ENCODE peak calls at places on chromosomes 4 and X, in five cellular contexts. S is mesenchymal stem cell, W is H7, N is aorta, B is lower lobe of right lung. A is an unnamed sample.

GRCh38 chr4:185915271-185915670 is 103.3 kb upstream of the SORBS2 start:
- DNase-seq in B (no peak), S (no peak), W (no peak), N (no peak), A (no peak)

GRCh38 chr4:40462326-40462725 is 127.2 kb downstream of the CHRNA9 start:
- DNase-seq in N (no peak), W (peak; percentile 43), B (no peak), S (no peak), A (no peak)

GRCh38 chr4:20075479-20075878 is 176.2 kb upstream of the SLIT2 start:
- DNase-seq in B (no peak), N (no peak), W (no peak), S (peak; percentile 16), A (no peak)

GRCh38 chrX:9394212-9394611 is 70.6 kb upstream of the TBL1X start:
- DNase-seq in N (no peak), B (no peak), S (no peak), W (no peak), A (no peak)

GRCh38 chr4:173367946-173368345 is 2.8 kb upstream of the SAP30 start:
- DNase-seq in W (no peak), N (no peak), S (no peak), B (no peak), A (no peak)

GRCh38 chrX:49166914-49167739 is 4.6 kb downstream of the MAGIX start:
- DNase-seq in B (peak; percentile 78), N (peak; percentile 93), W (peak; percentile 50), S (peak; percentile 84), A (no peak)

GRCh38 chr4:124429746-124430250 is 282.7 kb downstream of the ANKRD50 start:
- DNase-seq in B (no peak), S (no peak), W (no peak), N (no peak), A (no peak)

GRCh38 chrX:75155454-75155829 is 641 bp downstream of the ABCB7 start:
- DNase-seq in N (no peak), S (peak; percentile 35), B (no peak), W (no peak), A (no peak)

GRCh38 chr4:112817933-112818921 is 181.3 kb downstream of the LARP7 start:
- DNase-seq in W (peak; percentile 79), N (peak; percentile 86), B (peak; percentile 54), S (peak; percentile 98), A (peak; percentile 88)

GRCh38 chrX:136121788-136122187 is 25.5 kb upstream of the FHL1 start:
- DNase-seq in W (no peak), N (no peak), S (no peak), B (no peak), A (no peak)

GRCh38 chr4:40180356-40180755 is 16.5 kb upstream of the RHOH start:
- DNase-seq in W (no peak), S (peak; percentile 87), N (no peak), B (no peak), A (peak; percentile 29)

GRCh38 chr4:169103966-169104412 is 93.9 kb upstream of the CBR4 start:
- DNase-seq in S (no peak), B (no peak), W (peak; percentile 72), N (no peak), A (no peak)

GRCh38 chr4:123600426-123600825 is 203.8 kb downstream of the SPRY1 start:
- DNase-seq in N (no peak), W (peak; percentile 8), S (no peak), B (no peak), A (no peak)

GRCh38 chr4:110275871-110276270 is 77.5 kb upstream of the ELOVL6 start:
- DNase-seq in N (no peak), S (peak; percentile 34), W (no peak), B (no peak), A (no peak)

GRCh38 chr4:76585897-76586360 is 150.9 kb downstream of the SHROOM3 start:
- DNase-seq in N (peak; percentile 80), S (peak; percentile 85), W (peak; percentile 91), B (peak; percentile 92), A (no peak)

GRCh38 chrX:43707812-43708548 is 51.9 kb downstream of the MAOA start:
- DNase-seq in S (peak; percentile 62), B (peak; percentile 53), N (no peak), W (no peak), A (no peak)

GRCh38 chrX:115679460-115679859 is 118.5 kb downstream of the PLS3 start:
- DNase-seq in S (peak; percentile 25), W (peak; percentile 76), N (no peak), B (no peak), A (no peak)

GRCh38 chr4:55635760-55636621 is at the start of gene NMU:
- DNase-seq in N (peak; percentile 50), B (peak; percentile 78), W (peak; percentile 77), S (peak; percentile 2), A (no peak)

GRCh38 chr4:69910016-69910782 is 20.7 kb upstream of the CSN1S1 start:
- DNase-seq in N (no peak), B (no peak), S (peak; percentile 23), W (no peak), A (no peak)

GRCh38 chr4:623914-624626 is 1.3 kb upstream of the PDE6B start:
- DNase-seq in S (no peak), B (no peak), N (peak; percentile 33), W (peak; percentile 79), A (no peak)
- H3K27me3 ChIP-seq in S (peaks cover 17% of the 10 kb centered on the region), B (peaks cover 18% of the 10 kb centered on the region), N (no peaks in the 10 kb centered on the region), W (no peaks in the 10 kb centered on the region), A (peaks cover 2% of the 10 kb centered on the region)

GRCh38 chrX:134715930-134716619 is 57.8 kb upstream of the PLAC1 start:
- DNase-seq in W (peak; percentile 40), S (no peak), N (no peak), B (no peak), A (no peak)
- H3K27me3 ChIP-seq in W (no peaks in the 10 kb centered on the region), S (no peaks in the 10 kb centered on the region), N (no peaks in the 10 kb centered on the region), B (no peaks in the 10 kb centered on the region), A (no peaks in the 10 kb centered on the region)

DNA sequence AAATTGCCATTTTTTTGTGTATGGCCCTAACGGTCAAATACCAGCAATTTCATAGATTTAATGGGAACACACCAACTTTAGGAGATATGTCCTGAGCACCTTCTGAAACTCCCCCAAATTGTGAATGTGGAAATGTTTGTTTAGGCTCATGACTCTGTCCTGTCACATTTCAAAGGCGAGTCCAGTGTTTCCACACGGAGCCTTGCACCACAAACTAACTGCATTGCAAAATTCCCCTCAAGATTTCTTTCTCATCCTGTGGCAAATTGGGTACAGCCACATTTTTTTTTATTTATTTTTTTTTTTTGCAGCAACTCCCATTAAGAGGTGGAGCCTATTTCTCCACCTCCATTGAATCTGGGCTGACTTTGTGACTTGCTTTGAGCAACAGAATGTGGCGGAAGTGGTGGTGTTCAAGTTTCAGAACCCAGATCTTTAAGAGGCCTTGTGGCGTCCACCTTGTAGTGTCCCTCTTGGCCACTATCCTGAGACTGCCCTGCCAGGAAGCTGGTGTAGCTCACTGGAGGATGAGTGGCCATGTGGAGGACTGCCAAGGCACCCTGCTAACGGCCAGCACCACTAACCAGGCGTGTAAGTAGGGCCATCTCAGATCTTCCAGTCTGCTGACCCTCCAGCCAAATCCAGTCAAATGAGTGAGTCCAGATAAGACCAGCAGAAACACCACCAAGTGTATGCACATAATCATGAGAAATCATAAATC is 172.4 kb upstream of the SCML1 start:
- DNase-seq in N (peak; percentile 55), S (peak; percentile 7), W (no peak), B (peak; percentile 46), A (no peak)
- H3K27me3 ChIP-seq in N (no peaks in the 10 kb centered on the region), S (no peaks in the 10 kb centered on the region), W (no peaks in the 10 kb centered on the region), B (no peaks in the 10 kb centered on the region), A (no peaks in the 10 kb centered on the region)

GRCh38 chrX:107787827-107788226 is 10.3 kb downstream of the NCBP2L start:
- DNase-seq in W (no peak), S (no peak), B (no peak), N (no peak), A (no peak)
- H3K27me3 ChIP-seq in W (no peaks in the 10 kb centered on the region), S (no peaks in the 10 kb centered on the region), B (no peaks in the 10 kb centered on the region), N (no peaks in the 10 kb centered on the region), A (peaks cover 2% of the 10 kb centered on the region)

GRCh38 chrX:133994576-133994975 is 9.2 kb upstream of the GPC3 start:
- DNase-seq in N (no peak), W (no peak), B (no peak), S (no peak), A (no peak)

GRCh38 chrX:134002921-134003615 is 17.7 kb upstream of the GPC3 start:
- DNase-seq in S (no peak), W (no peak), B (no peak), N (no peak), A (no peak)

GRCh38 chrX:133995759-133996158 is 10.4 kb upstream of the GPC3 start:
- DNase-seq in W (no peak), N (no peak), S (no peak), B (no peak), A (no peak)

GRCh38 chrX:134000260-134001245 is 15.2 kb upstream of the GPC3 start:
- DNase-seq in S (no peak), N (no peak), W (no peak), B (no peak), A (no peak)

DNA sequence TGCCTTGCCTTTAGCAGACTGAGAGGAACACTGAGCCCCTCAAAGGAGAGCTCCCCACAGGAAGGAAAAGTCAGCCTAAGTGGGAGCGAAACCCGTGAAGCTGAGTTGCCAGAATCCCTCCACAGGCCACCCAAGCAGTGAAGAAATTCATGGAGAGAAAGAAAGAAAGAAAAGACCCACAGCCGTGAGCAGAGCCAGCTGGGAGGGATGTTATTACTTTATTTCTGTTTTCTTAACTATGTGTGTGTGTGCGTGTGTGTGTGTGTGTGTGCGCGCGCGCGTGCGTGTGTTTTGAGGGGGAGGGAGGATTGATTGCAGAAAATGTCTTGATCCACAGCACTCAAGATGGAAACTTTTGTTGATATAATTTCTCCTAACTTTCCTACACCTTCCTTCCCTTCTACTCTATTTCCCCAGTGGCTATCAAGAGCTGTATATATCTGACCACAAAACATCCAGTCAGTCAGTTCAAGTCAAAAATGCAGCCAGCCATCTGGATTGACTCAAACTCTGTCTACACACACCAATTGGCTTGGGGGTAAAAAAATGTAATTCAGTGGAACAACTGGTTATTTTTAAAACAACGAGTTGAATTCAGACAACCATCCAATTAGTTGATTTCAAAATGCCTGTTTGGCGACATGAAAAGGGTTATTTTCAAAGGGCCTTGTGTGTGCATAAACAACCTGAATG is 13.8 kb upstream of the GPC3 start:
- DNase-seq in W (no peak), N (no peak), S (peak; percentile 70), B (no peak), A (no peak)
- H3K27me3 ChIP-seq in W (no peaks in the 10 kb centered on the region), N (no peaks in the 10 kb centered on the region), S (no peaks in the 10 kb centered on the region), B (no peaks in the 10 kb centered on the region), A (no peaks in the 10 kb centered on the region)

GRCh38 chrX:630922-631496 is 418 bp downstream of the SHOX start:
- DNase-seq in W (peak; percentile 71), N (no peak), B (no peak), S (no peak), A (no peak)
- H3K27me3 ChIP-seq in W (peaks cover 97% of the 10 kb centered on the region), N (no peaks in the 10 kb centered on the region), B (peaks cover 75% of the 10 kb centered on the region), S (peaks cover 83% of the 10 kb centered on the region), A (peaks cover 72% of the 10 kb centered on the region)

A was measured in kidney epithelial cell.